ENCODE peak calls at places on chromosome 19, in seven cellular contexts. F, Y, V, L, A, G and U are unnamed samples.

GRCh38 chr19:51321799-51322198 is 10.4 kb downstream of the IGLON5 start:
- DNase-seq in V (no peak), L (no peak), Y (no peak), F (no peak), G (no peak), A (no peak), U (no peak)

GRCh38 chr19:3842948-3843347 is 25.9 kb downstream of the ZFR2 start:
- DNase-seq in F (no peak), L (no peak), G (no peak), A (no peak), Y (no peak), V (no peak), U (no peak)

GRCh38 chr19:56942749-56943148 is 102.2 kb upstream of the PEG3 start:
- DNase-seq in G (no peak), A (peak), F (peak), L (no peak), V (peak), Y (peak), U (no peak)

GRCh38 chr19:29120471-29120870 is 92.5 kb downstream of the UQCRFS1 start:
- DNase-seq in F (no peak), Y (no peak), L (no peak), A (no peak), G (no peak), V (no peak), U (no peak)

GRCh38 chr19:8221161-8221560 is 12.0 kb downstream of the CERS4 start:
- DNase-seq in V (no peak), A (no peak), F (no peak), G (no peak), Y (peak), L (no peak), U (no peak)

GRCh38 chr19:11337080-11337479 is 2.4 kb downstream of the RAB3D start:
- DNase-seq in F (peak), V (no peak), L (no peak), G (no peak), Y (no peak), A (no peak), U (no peak)

GRCh38 chr19:16266586-16266942 is 58.1 kb upstream of the KLF2 start:
- DNase-seq in A (no peak), Y (no peak), V (no peak), L (no peak), G (no peak), F (no peak), U (no peak)

GRCh38 chr19:51139299-51140018 is 2.6 kb upstream of the SIGLEC7 start:
- DNase-seq in Y (no peak), F (no peak), G (no peak), A (no peak), V (no peak), L (no peak), U (no peak)

GRCh38 chr19:15249912-15250634 is 17.8 kb upstream of the EPHX3 start:
- DNase-seq in Y (no peak), G (no peak), A (peak), V (peak), L (peak), F (peak), U (peak)

GRCh38 chr19:3457531-3458228 is 22.6 kb downstream of the SMIM24 start:
- DNase-seq in L (no peak), V (no peak), A (no peak), F (no peak), G (no peak), Y (peak), U (no peak)

GRCh38 chr19:2164020-2164988 is 571 bp downstream of the DOT1L start:
- DNase-seq in L (peak), V (no peak), F (peak), G (no peak), Y (no peak), A (peak), U (no peak)

GRCh38 chr19:37951816-37952210 is 44.8 kb downstream of the SIPA1L3 start:
- DNase-seq in F (no peak), V (no peak), G (no peak), A (no peak), L (no peak), Y (no peak), U (no peak)

GRCh38 chr19:597406-598315 is 8.0 kb downstream of the HCN2 start:
- DNase-seq in G (no peak), F (no peak), L (no peak), V (no peak), Y (no peak), A (no peak), U (no peak)

GRCh38 chr19:45955905-45956608 is 17.6 kb downstream of the NOVA2 start:
- DNase-seq in Y (no peak), G (no peak), A (no peak), F (no peak), V (peak), L (peak), U (peak)

GRCh38 chr19:50387176-50387867 is 3.2 kb downstream of the POLD1 start:
- DNase-seq in L (no peak), G (no peak), V (no peak), A (no peak), Y (peak), F (no peak), U (no peak)

GRCh38 chr19:7348587-7349230 is at the start of gene ARHGEF18:
- DNase-seq in L (no peak), G (no peak), V (no peak), F (no peak), Y (peak), A (no peak), U (no peak)

GRCh38 chr19:8302357-8302691 is 5.8 kb downstream of the CD320 start:
- DNase-seq in A (no peak), Y (peak), L (peak), G (no peak), V (peak), F (no peak), U (peak)

GRCh38 chr19:49512970-49513745 is 697 bp downstream of the FCGRT start:
- DNase-seq in F (peak), L (peak), V (peak), G (no peak), A (peak), Y (peak), U (peak)

GRCh38 chr19:47663911-47664771 is 49.1 kb upstream of the EHD2 start:
- DNase-seq in V (peak), F (peak), Y (peak), L (peak), G (no peak), A (no peak), U (peak)

GRCh38 chr19:4059931-4060620 is 6.6 kb downstream of the ZBTB7A start:
- DNase-seq in L (peak), Y (peak), A (no peak), F (peak), G (no peak), V (peak), U (peak)

GRCh38 chr19:4449022-4449825 is 8.4 kb downstream of the UBXN6 start:
- DNase-seq in V (peak), Y (no peak), L (no peak), A (no peak), G (no peak), F (no peak), U (peak)

GRCh38 chr19:35621708-35622107 is 7.1 kb upstream of the RBM42 start:
- DNase-seq in V (no peak), L (no peak), F (no peak), G (no peak), A (no peak), Y (no peak), U (no peak)

GRCh38 chr19:11203194-11204075 is 6.1 kb upstream of the KANK2 start:
- DNase-seq in G (no peak), F (peak), V (peak), A (peak), Y (peak), L (peak), U (no peak)

GRCh38 chr19:7620442-7621412 is 8.6 kb downstream of the XAB2 start:
- DNase-seq in Y (peak), F (no peak), L (no peak), A (no peak), G (no peak), V (no peak), U (no peak)

GRCh38 chr19:4191044-4191443 is 8.6 kb downstream of the ANKRD24 start:
- DNase-seq in Y (no peak), V (no peak), F (no peak), G (no peak), L (no peak), A (no peak), U (no peak)

GRCh38 chr19:18477042-18477760 is 39.3 kb upstream of the ISYNA1 start:
- DNase-seq in L (no peak), A (no peak), F (no peak), G (no peak), V (no peak), Y (no peak), U (no peak)
- H3K27ac ChIP-seq in L (peak), A (no peak), F (no peak), G (no peak), V (peak), Y (no peak), U (peak)

GRCh38 chr19:39307822-39308530 is 11.8 kb downstream of the IFNL1 start:
- DNase-seq in V (no peak), G (no peak), Y (no peak), A (peak), L (no peak), F (peak), U (no peak)
- H3K4me3 ChIP-seq in V (peak), G (peak), Y (peak), A (peak), L (no peak), F (peak), U (no peak)

GRCh38 chr19:44762033-44762432 is 13.5 kb downstream of the BCL3 start:
- DNase-seq in A (no peak), V (no peak), Y (no peak), G (no peak), L (no peak), F (no peak), U (no peak)

GRCh38 chr19:44765949-44766335 is 11.7 kb upstream of the CBLC start:
- DNase-seq in L (no peak), V (no peak), A (no peak), Y (no peak), F (no peak), G (no peak), U (no peak)

GRCh38 chr19:44770550-44771257 is 7.0 kb upstream of the CBLC start:
- DNase-seq in Y (peak), V (peak), L (peak), F (peak), A (peak), G (no peak), U (peak)

GRCh38 chr19:44767295-44768180 is 10.2 kb upstream of the CBLC start:
- DNase-seq in Y (no peak), G (no peak), V (no peak), A (no peak), F (no peak), L (no peak), U (no peak)

DNA sequence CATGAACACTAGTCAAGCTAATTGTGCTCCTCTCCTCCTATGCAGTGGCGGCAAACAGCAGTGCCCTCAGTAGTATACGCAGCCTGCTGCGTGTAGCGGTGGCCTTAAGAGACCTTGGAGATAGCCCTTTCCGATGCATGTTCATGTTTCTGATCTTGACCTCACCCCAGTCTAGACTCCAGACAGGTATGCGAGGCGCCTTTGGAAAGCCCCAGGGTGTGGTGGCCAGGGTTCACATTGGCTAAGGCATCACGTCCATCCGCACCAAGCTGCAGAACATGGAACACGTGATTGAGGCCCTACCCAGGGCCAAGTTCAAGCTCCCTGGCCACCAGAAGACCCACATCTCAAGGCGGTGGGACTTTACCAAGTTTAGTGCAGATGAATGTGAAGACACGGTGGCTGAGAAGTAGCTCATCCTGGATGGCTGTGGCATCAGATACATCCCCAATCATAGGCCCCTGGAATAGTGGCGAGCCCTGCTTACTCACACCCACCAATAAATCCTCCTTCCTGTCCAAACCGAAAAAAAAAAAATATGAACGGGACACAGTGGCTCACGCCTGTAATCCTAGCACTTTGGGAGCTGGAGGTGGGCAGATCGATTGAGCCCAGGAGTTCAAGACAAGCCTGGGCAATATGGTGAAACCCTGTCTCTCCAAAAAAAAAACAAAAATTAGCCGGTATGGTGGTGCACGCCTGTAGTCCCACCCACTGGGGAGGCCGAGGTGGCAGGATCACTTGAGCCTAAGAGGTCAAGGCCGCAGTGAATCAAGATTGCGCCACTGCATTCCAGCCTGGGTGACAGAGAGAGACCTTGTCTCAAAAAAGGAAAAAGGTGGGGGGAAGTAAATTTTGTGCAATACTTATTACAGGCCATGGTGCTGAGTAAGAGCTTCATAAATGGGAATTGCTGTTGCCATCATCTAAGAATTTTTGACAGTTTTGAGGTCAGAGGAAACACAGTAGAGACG is 12.4 kb upstream of the CBLC start:
- DNase-seq in G (no peak), L (no peak), A (no peak), V (no peak), F (peak), Y (peak), U (no peak)
- H3K27ac ChIP-seq in G (no peak), L (peak), A (no peak), V (no peak), F (peak), Y (no peak), U (no peak)

GRCh38 chr19:58002384-58003152 is at the start of gene ZNF606:
- DNase-seq in L (peak), V (peak), F (peak), A (peak), Y (peak), G (peak), U (peak)

GRCh38 chr19:58007285-58007684 is 4.7 kb upstream of the ZNF606 start:
- DNase-seq in G (no peak), L (no peak), Y (no peak), A (no peak), F (no peak), V (no peak), U (no peak)

GRCh38 chr19:58000677-58001076 is 1.9 kb downstream of the ZNF606 start:
- DNase-seq in A (no peak), G (no peak), Y (no peak), F (no peak), L (no peak), V (no peak), U (no peak)

GRCh38 chr19:58003153-58003828 is 671 bp upstream of the ZNF606 start:
- DNase-seq in Y (no peak), G (no peak), F (no peak), L (no peak), A (no peak), V (no peak), U (no peak)

GRCh38 chr19:58001895-58002369 is 688 bp downstream of the ZNF606 start:
- DNase-seq in V (no peak), F (no peak), Y (no peak), L (no peak), A (no peak), G (no peak), U (no peak)
- H3K4me3 ChIP-seq in V (peak), F (peak), Y (peak), L (peak), A (peak), G (peak), U (peak)